ENCODE peak calls at places on chromosomes 6 and 20, in five cellular contexts. Y is CD8-positive, alpha-beta memory T cell; X is CD4-positive, alpha-beta memory T cell; L is right cardiac atrium; A is thoracic aorta. F is an unnamed sample.

GRCh38 chr20:3565851-3566250 is 95.0 kb downstream of the ATRN start:
- DNase-seq in Y (no peak), X (no peak), L (no peak), A (no peak), F (no peak)

GRCh38 chr6:124233221-124233620 is 429.6 kb downstream of the NKAIN2 start:
- DNase-seq in Y (no peak), X (no peak), L (no peak), A (no peak), F (no peak)

GRCh38 chr20:11186301-11187008 is 512.7 kb upstream of the JAG1 start:
- DNase-seq in Y (no peak), X (no peak), L (no peak), A (no peak), F (peak; percentile 57)

GRCh38 chr6:121504227-121504626 is 68.8 kb downstream of the GJA1 start:
- DNase-seq in Y (no peak), X (no peak), L (no peak), A (no peak), F (peak; percentile 80)

GRCh38 chr6:26457407-26457795 is 354 bp upstream of the BTN2A1 start:
- DNase-seq in Y (no peak), X (no peak), L (no peak), A (no peak), F (no peak)

GRCh38 chr6:128208851-128209580 is 308.2 kb upstream of the THEMIS start:
- DNase-seq in Y (no peak), X (no peak), L (no peak), A (no peak), F (no peak)

GRCh38 chr6:13788820-13789219 is 25.5 kb downstream of the MCUR1 start:
- DNase-seq in Y (no peak), X (no peak), L (no peak), A (no peak), F (no peak)

GRCh38 chr20:49475292-49475691 is 7.2 kb downstream of the KCNB1 start:
- DNase-seq in Y (no peak), X (no peak), L (no peak), A (no peak), F (no peak)

GRCh38 chr6:155310596-155310995 is 3.7 kb downstream of the TFB1M start:
- DNase-seq in Y (no peak), X (no peak), L (no peak), A (no peak), F (peak; percentile 27)

GRCh38 chr6:165059032-165059431 is 250.4 kb downstream of the C6orf118 start:
- DNase-seq in Y (no peak), X (no peak), L (no peak), A (no peak), F (peak; percentile 22)

GRCh38 chr20:13870349-13870748 is 85.5 kb downstream of the NDUFAF5 start:
- DNase-seq in Y (no peak), X (no peak), L (no peak), A (no peak), F (no peak)

GRCh38 chr20:39645130-39645529 is 683.0 kb downstream of the DHX35 start:
- DNase-seq in Y (no peak), X (no peak), L (no peak), A (no peak), F (no peak)

GRCh38 chr20:7696311-7696710 is 243.9 kb downstream of the HAO1 start:
- DNase-seq in Y (no peak), X (no peak), L (no peak), A (no peak), F (no peak)

GRCh38 chr20:62786100-62786499 is 10.2 kb upstream of the MRGBP start:
- DNase-seq in Y (no peak), X (no peak), L (no peak), A (no peak), F (no peak)

GRCh38 chr6:18997375-18997826 is 610.3 kb downstream of the RNF144B start:
- DNase-seq in Y (no peak), X (no peak), L (no peak), A (no peak), F (no peak)

GRCh38 chr6:84135291-84135690 is 92.2 kb downstream of the CEP162 start:
- DNase-seq in Y (no peak), X (no peak), L (no peak), A (no peak), F (peak; percentile 52)

GRCh38 chr6:2103644-2104523 is 141.5 kb downstream of the GMDS start:
- DNase-seq in Y (no peak), X (peak; percentile 20), L (no peak), A (no peak), F (peak; percentile 10)

GRCh38 chr6:80541186-80541585 is 434.7 kb downstream of the BCKDHB start:
- DNase-seq in Y (no peak), X (no peak), L (no peak), A (no peak), F (peak; percentile 75)

GRCh38 chr20:9359561-9360308 is 154.7 kb upstream of the LAMP5 start:
- DNase-seq in Y (no peak), X (no peak), L (peak; percentile 40), A (no peak), F (no peak)

GRCh38 chr20:33679758-33680485 is 5.7 kb upstream of the NECAB3 start:
- DNase-seq in Y (peak; percentile 76), X (peak; percentile 35), L (no peak), A (no peak), F (no peak)

GRCh38 chr6:4581468-4582420 is 194.5 kb upstream of the CDYL start:
- DNase-seq in Y (no peak), X (no peak), L (no peak), A (no peak), F (no peak)

GRCh38 chr6:85451586-85452306 is 1.9 kb downstream of the NT5E start:
- DNase-seq in Y (no peak), X (no peak), L (no peak), A (no peak), F (no peak)

GRCh38 chr6:4940416-4940815 is 63.4 kb downstream of the RPP40 start:
- DNase-seq in Y (no peak), X (no peak), L (no peak), A (no peak), F (no peak)

GRCh38 chr20:25676164-25676809 is 20.4 kb downstream of the ZNF337 start:
- DNase-seq in Y (no peak), X (no peak), L (no peak), A (no peak), F (peak; percentile 29)

GRCh38 chr6:43016935-43017334 is 2.9 kb downstream of the KLHDC3 start:
- DNase-seq in Y (no peak), X (no peak), L (peak; percentile 72), A (no peak), F (no peak)

GRCh38 chr20:23242104-23242503 is 108.5 kb upstream of the NXT1 start:
- DNase-seq in Y (no peak), X (no peak), L (no peak), A (no peak), F (no peak)

GRCh38 chr6:16635810-16636602 is 125.3 kb downstream of the ATXN1 start:
- DNase-seq in Y (no peak), X (no peak), L (no peak), A (no peak), F (peak; percentile 58)

GRCh38 chr6:44826277-44826676 is 438.8 kb downstream of the CDC5L start:
- DNase-seq in Y (no peak), X (no peak), L (no peak), A (no peak), F (no peak)

GRCh38 chr20:54680872-54681297 is 205.5 kb downstream of the DOK5 start:
- DNase-seq in Y (no peak), X (no peak), L (no peak), A (no peak), F (no peak)

DNA sequence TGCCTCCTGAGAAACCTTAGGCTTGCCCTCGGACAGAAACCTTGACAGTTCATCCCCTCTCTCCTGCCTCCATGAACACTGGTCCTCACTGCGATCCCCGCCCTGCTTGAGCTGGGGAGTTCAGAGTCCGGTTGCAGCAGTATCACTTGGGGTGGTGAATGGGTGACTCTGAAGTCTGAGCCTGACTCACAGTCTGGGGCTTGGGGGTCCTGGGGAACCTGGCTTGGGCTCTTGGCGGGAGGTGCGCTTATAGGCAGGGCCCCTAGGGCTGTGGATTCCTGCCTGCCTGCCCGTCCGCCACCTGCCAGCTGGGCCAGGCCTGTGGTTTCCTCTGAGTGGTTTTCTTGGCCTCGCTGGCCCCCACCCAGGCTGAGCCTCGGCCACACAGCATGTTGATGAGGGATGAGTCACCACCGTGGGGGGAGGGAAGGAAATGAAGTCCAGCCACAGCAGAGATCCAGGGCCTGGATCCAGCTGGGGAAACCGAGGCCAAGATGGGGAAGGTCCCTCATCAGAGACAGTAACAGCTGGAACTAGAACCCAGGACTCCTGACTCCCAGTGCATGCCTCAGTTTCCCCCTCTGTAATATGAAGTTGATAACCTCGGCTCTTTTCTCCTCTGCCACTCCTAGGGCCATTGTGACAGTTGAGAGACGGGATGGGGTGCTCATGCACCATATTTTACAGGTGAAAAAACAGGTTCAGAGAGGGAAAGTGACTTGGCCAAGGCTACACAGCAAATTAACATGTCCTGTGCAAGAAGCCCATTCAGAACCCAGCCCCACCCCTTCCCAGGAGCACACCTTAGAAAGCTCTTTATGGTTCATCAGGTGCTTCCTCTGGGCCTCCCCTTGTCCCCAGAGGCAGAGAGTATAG is 9.2 kb downstream of the FOXS1 start:
- DNase-seq in Y (no peak), X (no peak), L (peak; percentile 93), A (peak; percentile 87), F (peak; percentile 27)
- H3K27ac ChIP-seq in Y (no peak overlapping the region), X (no peak overlapping the region), L (peak overlapping the region; percentile 17), A (peak overlapping the region; percentile 55), F (no peak overlapping the region)

GRCh38 chr6:90080876-90081464 is 186.7 kb downstream of the GJA10 start:
- DNase-seq in Y (peak; percentile 78), X (peak; percentile 84), L (no peak), A (no peak), F (no peak)
- H3K27ac ChIP-seq in Y (peak overlapping the region; percentile 50), X (peak overlapping the region; percentile 64), L (no peak overlapping the region), A (no peak overlapping the region), F (no peak overlapping the region)

GRCh38 chr6:90190752-90191393 is 105.8 kb downstream of the BACH2 start:
- DNase-seq in Y (no peak), X (no peak), L (no peak), A (no peak), F (no peak)
- H3K27ac ChIP-seq in Y (no peak overlapping the region), X (no peak overlapping the region), L (no peak overlapping the region), A (no peak overlapping the region), F (no peak overlapping the region)

DNA sequence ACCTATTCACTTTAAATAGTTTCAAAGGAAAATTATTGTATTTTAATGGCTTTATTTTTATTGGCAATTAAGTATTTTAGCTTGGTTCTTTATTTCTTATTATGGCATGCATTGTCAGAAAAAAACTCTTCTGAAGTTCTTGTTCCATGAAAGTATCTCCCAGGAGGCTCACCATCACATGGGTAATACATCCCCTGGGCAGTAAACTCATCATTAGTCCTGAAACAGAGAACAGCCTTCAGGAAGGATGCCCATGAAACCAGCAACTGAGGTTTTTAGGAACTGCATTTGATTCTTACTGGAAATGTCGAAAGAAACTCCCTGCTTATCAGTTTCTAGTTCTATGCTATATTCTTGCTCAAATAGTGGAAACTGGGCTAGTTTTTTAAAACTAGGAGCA is 81.7 kb downstream of the RTN4IP1 start:
- DNase-seq in Y (no peak), X (no peak), L (no peak), A (no peak), F (no peak)
- H3K27ac ChIP-seq in Y (no peak overlapping the region), X (no peak overlapping the region), L (no peak overlapping the region), A (peak overlapping the region; percentile 62), F (peak overlapping the region; percentile 98)

F was measured in epithelial cell of prostate.